ENCODE peak calls at places on chromosomes 16 and 17, in nine cellular contexts. W, R, O, V, L, S, Z, H and N are unnamed samples.

GRCh38 chr16:12976491-12976890 is 75.1 kb downstream of the SHISA9 start:
- DNase-seq in S (no peak), H (no peak), W (no peak), L (no peak), Z (no peak), R (no peak), V (no peak), O (no peak), N (no peak)

GRCh38 chr17:50072130-50072529 is 16.2 kb downstream of the ITGA3 start:
- DNase-seq in W (no peak), H (no peak), L (no peak), O (no peak), Z (no peak), S (no peak), R (no peak), V (no peak), N (no peak)

GRCh38 chr17:77285594-77286390 is 145.0 kb downstream of the SEC14L1 start:
- DNase-seq in L (peak), O (peak), Z (no peak), R (no peak), W (peak), S (peak), V (peak), H (no peak), N (no peak)

GRCh38 chr16:8768701-8769100 is 28.7 kb downstream of the TMEM186 start:
- DNase-seq in Z (no peak), R (peak), H (no peak), W (no peak), L (no peak), V (no peak), S (no peak), O (no peak), N (no peak)

GRCh38 chr16:12324152-12324551 is 347.6 kb downstream of the SNX29 start:
- DNase-seq in Z (no peak), H (no peak), R (no peak), S (peak), L (no peak), O (no peak), W (no peak), V (no peak), N (no peak)

GRCh38 chr17:78925662-78926555 is 722 bp upstream of the TIMP2 start:
- DNase-seq in L (peak), Z (peak), V (peak), S (peak), O (peak), R (peak), W (peak), H (no peak), N (no peak)

GRCh38 chr16:29645699-29646187 is 17.3 kb upstream of the SPN start:
- DNase-seq in O (no peak), R (no peak), L (no peak), V (no peak), S (no peak), H (no peak), Z (no peak), W (no peak), N (peak)

GRCh38 chr16:14307059-14307531 is 236.0 kb downstream of the MRTFB start:
- DNase-seq in W (no peak), O (no peak), Z (no peak), R (no peak), V (no peak), H (no peak), S (no peak), L (no peak), N (no peak)

GRCh38 chr16:27665881-27666280 is 115.9 kb downstream of the KATNIP start:
- DNase-seq in R (no peak), O (no peak), V (no peak), S (peak), W (no peak), L (peak), H (no peak), Z (no peak), N (no peak)

GRCh38 chr16:88141580-88141979 is 190.3 kb downstream of the BANP start:
- DNase-seq in Z (no peak), O (no peak), S (no peak), V (no peak), H (no peak), R (no peak), W (no peak), L (no peak), N (no peak)

GRCh38 chr17:17942846-17943245 is 29.4 kb downstream of the TOM1L2 start:
- DNase-seq in L (peak), S (peak), W (no peak), O (no peak), Z (no peak), R (no peak), V (no peak), H (no peak), N (no peak)

GRCh38 chr17:68288375-68288774 is 2.6 kb downstream of the SLC16A6 start:
- DNase-seq in S (no peak), H (no peak), V (no peak), Z (no peak), L (no peak), O (no peak), W (no peak), R (no peak), N (peak)

GRCh38 chr16:56871172-56871593 is 6.2 kb downstream of the SLC12A3 start:
- DNase-seq in V (no peak), L (peak), O (no peak), S (peak), H (no peak), R (no peak), Z (no peak), W (peak), N (peak)

GRCh38 chr16:56611281-56611833 is 3.0 kb downstream of the MT2A start:
- DNase-seq in L (peak), R (no peak), H (no peak), S (peak), Z (no peak), V (no peak), O (peak), W (peak), N (no peak)

GRCh38 chr16:85593503-85594195 is 19.5 kb upstream of the GSE1 start:
- DNase-seq in R (no peak), Z (no peak), S (no peak), H (no peak), V (no peak), O (no peak), W (no peak), L (no peak), N (no peak)

GRCh38 chr17:7956208-7956965 is 24.4 kb downstream of the CNTROB start:
- DNase-seq in H (no peak), O (peak), L (peak), R (no peak), W (no peak), S (peak), Z (no peak), V (no peak), N (no peak)

GRCh38 chr17:1650731-1651558 is 1.3 kb upstream of the RILP start:
- DNase-seq in S (no peak), H (no peak), O (no peak), L (no peak), R (no peak), W (peak), V (no peak), Z (no peak), N (no peak)

GRCh38 chr16:66503030-66503429 is 46.9 kb downstream of the TK2 start:
- DNase-seq in H (no peak), S (no peak), V (no peak), O (peak), L (no peak), R (no peak), Z (no peak), W (no peak), N (no peak)

GRCh38 chr17:60398227-60398959 is 6.5 kb upstream of the USP32 start:
- DNase-seq in W (no peak), S (no peak), R (no peak), H (no peak), Z (no peak), O (no peak), V (no peak), L (no peak), N (peak)

DNA sequence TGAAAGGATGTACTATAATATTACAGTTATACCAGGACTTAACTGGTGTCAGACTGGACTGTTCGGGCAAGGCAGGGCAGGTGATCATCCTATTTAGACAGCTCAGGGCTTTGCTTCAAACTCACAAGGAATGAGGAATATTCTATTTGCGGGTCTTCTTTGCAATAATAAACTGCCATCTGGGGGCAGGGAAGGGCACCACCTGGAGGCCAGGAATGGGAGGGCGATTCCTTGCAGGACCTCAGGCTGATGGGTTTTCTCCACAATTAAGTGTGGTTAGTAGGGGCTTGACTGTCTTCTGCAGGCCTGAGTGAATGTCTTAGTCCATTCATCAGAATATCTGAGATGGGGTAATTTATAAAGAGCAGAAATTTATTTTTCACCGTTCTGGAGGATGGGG is 424.1 kb downstream of the CA10 start:
- DNase-seq in W (peak), R (peak), Z (peak), H (no peak), L (no peak), S (no peak), O (no peak), V (no peak), N (peak)
- TF ChIP-seq CTCF in W (no peak), R (peak), Z (peak), H (peak), L (no peak), S (no peak), O (peak), V (peak), N (peak)

GRCh38 chr17:11298401-11298800 is 57.4 kb downstream of the SHISA6 start:
- DNase-seq in H (no peak), W (no peak), O (no peak), Z (no peak), L (no peak), R (no peak), V (no peak), S (no peak), N (no peak)

GRCh38 chr17:11300201-11300600 is 59.2 kb downstream of the SHISA6 start:
- DNase-seq in Z (no peak), O (no peak), V (no peak), W (no peak), S (no peak), L (no peak), H (no peak), R (no peak), N (no peak)

GRCh38 chr17:11293480-11293879 is 52.5 kb downstream of the SHISA6 start:
- DNase-seq in L (no peak), S (no peak), O (no peak), H (no peak), V (no peak), W (no peak), Z (no peak), R (no peak), N (no peak)

GRCh38 chr17:11294826-11295225 is 53.8 kb downstream of the SHISA6 start:
- DNase-seq in Z (no peak), O (no peak), W (no peak), S (no peak), V (no peak), R (no peak), L (no peak), H (no peak), N (no peak)

DNA sequence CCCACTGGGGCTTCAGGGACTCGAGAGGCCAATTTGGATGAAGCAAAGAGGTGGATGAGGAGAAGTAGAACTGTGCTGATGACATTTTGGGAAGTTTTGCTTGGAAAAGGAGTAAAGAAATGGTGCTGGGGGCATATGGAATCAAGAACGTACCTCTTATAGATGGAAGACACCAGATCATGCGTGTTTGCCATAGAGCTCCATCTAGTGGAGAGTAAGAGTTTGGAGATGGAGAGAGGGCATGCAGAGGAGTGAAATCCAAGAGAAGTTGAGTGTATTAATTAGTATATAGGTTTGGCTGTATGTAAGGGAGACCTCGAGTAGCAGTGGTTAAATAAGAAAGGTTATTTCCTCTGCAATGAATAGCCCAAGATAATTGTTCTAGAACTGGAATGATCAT is 56.0 kb downstream of the SHISA6 start:
- DNase-seq in R (no peak), V (no peak), W (no peak), L (no peak), S (no peak), O (no peak), H (no peak), Z (no peak), N (no peak)
- TF ChIP-seq CTCF in R (peak), V (no peak), W (peak), L (no peak), S (no peak), O (peak), H (peak), Z (no peak), N (no peak)

DNA sequence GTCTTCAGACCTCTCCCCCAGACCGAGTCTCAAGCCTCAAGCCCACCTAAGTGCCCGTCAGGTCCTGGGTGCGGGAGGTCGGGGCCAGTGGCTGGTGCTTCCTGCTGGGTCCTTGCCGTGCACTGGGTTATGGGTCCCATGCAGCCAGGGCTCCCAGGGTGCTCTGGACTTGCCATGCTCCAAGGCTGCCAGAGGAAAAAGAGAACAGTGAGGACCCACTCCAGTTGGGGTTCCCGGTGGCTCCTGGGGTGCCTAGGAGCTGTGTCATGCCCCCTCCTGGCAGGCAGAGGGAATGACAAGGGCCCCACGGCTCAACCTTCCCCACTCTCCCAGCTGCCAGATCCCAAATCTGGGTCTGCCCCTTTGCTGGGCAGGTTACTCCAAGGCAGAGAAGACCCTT is 3.8 kb downstream of the SNX20 start:
- DNase-seq in R (no peak), W (no peak), H (no peak), L (no peak), V (no peak), Z (no peak), O (no peak), S (no peak), N (no peak)
- TF ChIP-seq CTCF in R (peak), W (peak), H (peak), L (peak), V (peak), Z (no peak), O (peak), S (peak), N (no peak)

DNA sequence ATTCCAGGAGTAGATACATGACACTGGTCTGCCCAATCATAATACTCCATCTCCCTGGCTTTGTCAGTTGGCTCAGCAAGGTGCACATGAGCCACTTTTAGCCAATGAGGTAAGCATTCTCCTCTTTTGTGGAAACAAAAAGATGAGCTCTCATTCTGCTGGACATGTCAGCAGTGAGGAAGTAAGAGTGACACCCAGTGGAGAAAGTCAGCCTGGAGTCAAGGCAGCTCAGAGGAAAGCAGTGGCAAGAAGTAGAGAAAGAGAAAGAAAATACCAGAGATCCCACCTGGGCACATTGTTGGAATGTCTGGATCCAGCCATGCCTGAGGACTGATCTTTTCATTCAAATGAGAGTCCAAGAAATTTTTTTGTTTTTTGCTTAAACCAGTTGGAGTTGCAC is 496.9 kb upstream of the C16orf82 start:
- DNase-seq in V (no peak), O (no peak), S (no peak), Z (peak), W (no peak), H (no peak), L (no peak), R (peak), N (peak)
- TF ChIP-seq CTCF in V (peak), O (peak), S (no peak), Z (no peak), W (no peak), H (peak), L (no peak), R (peak), N (peak)

GRCh38 chr17:48134912-48135480 is 27.4 kb downstream of the SNX11 start:
- DNase-seq in R (no peak), O (no peak), V (no peak), L (no peak), W (no peak), S (no peak), H (no peak), Z (no peak), N (peak)
- TF ChIP-seq CTCF in R (no peak), O (no peak), V (no peak), L (peak), W (no peak), S (peak), H (peak), Z (no peak), N (peak)

GRCh38 chr17:45425125-45425983 is 7.3 kb downstream of the ARHGAP27 start:
- DNase-seq in S (peak), R (peak), O (peak), L (peak), V (no peak), H (peak), Z (no peak), W (peak), N (peak)
- TF ChIP-seq CTCF in S (peak), R (no peak), O (peak), L (peak), V (no peak), H (peak), Z (no peak), W (peak), N (no peak)

GRCh38 chr17:70621593-70621992 is 452.3 kb downstream of the KCNJ2 start:
- DNase-seq in R (no peak), H (no peak), L (peak), O (no peak), Z (no peak), V (no peak), S (peak), W (no peak), N (no peak)

GRCh38 chr17:70624208-70624607 is 454.9 kb downstream of the KCNJ2 start:
- DNase-seq in S (no peak), V (no peak), Z (no peak), H (no peak), R (no peak), O (no peak), L (no peak), W (no peak), N (no peak)

GRCh38 chr17:70622382-70623260 is 453.3 kb downstream of the KCNJ2 start:
- DNase-seq in W (peak), O (peak), R (peak), H (peak), V (no peak), Z (peak), S (peak), L (peak), N (peak)
- TF ChIP-seq CTCF in W (peak), O (peak), R (peak), H (peak), V (no peak), Z (peak), S (peak), L (peak), N (no peak)

GRCh38 chr17:44095647-44096496 is 25.3 kb downstream of the G6PC3 start:
- DNase-seq in Z (peak), V (no peak), O (peak), R (peak), W (peak), L (peak), S (peak), H (peak), N (no peak)
- TF ChIP-seq CTCF in Z (no peak), V (peak), O (peak), R (no peak), W (no peak), L (peak), S (peak), H (no peak), N (no peak)

GRCh38 chr17:41386227-41386626 is 4.1 kb upstream of the KRT34 start:
- DNase-seq in R (no peak), V (no peak), O (no peak), S (no peak), H (no peak), L (no peak), Z (no peak), W (no peak), N (no peak)
- TF ChIP-seq CTCF in R (no peak), V (no peak), O (no peak), S (no peak), H (no peak), L (no peak), Z (no peak), W (no peak), N (no peak)